ENCODE peak calls at places on chromosomes 4 and X, in ten cellular contexts. M is AML-193; O is brain microvascular endothelial cell; F is glomerular endothelial cell; H is tibial nerve; E is stimulated activated CD4-positive, alpha-beta T cell treated with anti-CD3 and anti-CD28 coated beads, Interleukin-4, amount 100 ng/mL, for 48 hours; R is NAMALWA; D is KBM-7; Y is HFFc6; S is activated CD4-positive, CD25-positive, alpha-beta regulatory T cell. K is an unnamed sample.

GRCh38 chr4:91064157-91064853 is 937.1 kb downstream of the CCSER1 start:
- DNase-seq in M (no peak), O (no peak), F (peak; percentile 18), H (no peak), E (no peak), R (no peak), D (peak; percentile 2), Y (no peak), S (no peak), K (no peak)

GRCh38 chr4:29278580-29278979 is 1441.6 kb upstream of the PCDH7 start:
- DNase-seq in M (no peak), O (peak; percentile 50), F (peak; percentile 55), H (no peak), E (no peak), R (no peak), D (no peak), Y (peak; percentile 66), S (no peak), K (no peak)

GRCh38 chr4:159150838-159151390 is 48.0 kb downstream of the RAPGEF2 start:
- DNase-seq in M (no peak), O (no peak), F (no peak), H (no peak), E (no peak), R (peak; percentile 74), D (no peak), Y (no peak), S (no peak), K (no peak)

GRCh38 chr4:168632246-168632832 is 135.5 kb downstream of the PALLD start:
- DNase-seq in M (no peak), O (no peak), F (no peak), H (no peak), E (no peak), R (no peak), D (no peak), Y (no peak), S (no peak), K (no peak)

GRCh38 chrX:16832301-16832700 is 37.9 kb downstream of the RBBP7 start:
- DNase-seq in M (no peak), O (no peak), F (no peak), H (no peak), E (no peak), R (no peak), D (no peak), Y (no peak), S (no peak), K (no peak)

GRCh38 chr4:8285143-8285975 is 15.8 kb downstream of the HTRA3 start:
- DNase-seq in M (no peak), O (no peak), F (no peak), H (no peak), E (no peak), R (peak; percentile 17), D (no peak), Y (no peak), S (no peak), K (no peak)

GRCh38 chr4:88097781-88098180 is 60.7 kb downstream of the ABCG2 start:
- DNase-seq in M (no peak), O (no peak), F (no peak), H (no peak), E (no peak), R (no peak), D (no peak), Y (no peak), S (no peak), K (no peak)

GRCh38 chr4:137156054-137156453 is 376.2 kb downstream of the PCDH18 start:
- DNase-seq in M (no peak), O (peak; percentile 3), F (no peak), H (no peak), E (no peak), R (no peak), D (no peak), Y (peak; percentile 86), S (no peak), K (no peak)

GRCh38 chr4:81499840-81500239 is 28.1 kb upstream of the RASGEF1B start:
- DNase-seq in M (no peak), O (no peak), F (no peak), H (no peak), E (no peak), R (no peak), D (no peak), Y (no peak), S (no peak), K (no peak)